ENCODE peak calls at places on chromosomes 4 and X, in four cellular contexts. F, M, E and I are unnamed samples.

GRCh38 chrX:112218388-112218787 is 135.8 kb upstream of the TRPC5 start:
- DNase-seq in E (no peak), F (no peak), M (no peak), I (no peak)

GRCh38 chrX:133921764-133922389 is 63.5 kb downstream of the GPC3 start:
- DNase-seq in E (peak), F (peak), M (peak), I (peak)

GRCh38 chr4:159655547-159655946 is 552.7 kb downstream of the RAPGEF2 start:
- DNase-seq in E (no peak), M (no peak), F (no peak), I (no peak)

GRCh38 chr4:1962980-1963379 is 45.8 kb downstream of the NELFA start:
- DNase-seq in F (no peak), M (no peak), E (no peak), I (no peak)

GRCh38 chrX:101219840-101220191 is 230 bp downstream of the DRP2 start:
- DNase-seq in F (no peak), E (no peak), M (no peak), I (no peak)

GRCh38 chrX:136209016-136209738 is 42.0 kb downstream of the MAP7D3 start:
- DNase-seq in M (peak), F (no peak), E (peak), I (no peak)

GRCh38 chr4:68077737-68078136 is 51.9 kb downstream of the TMPRSS11F start:
- DNase-seq in E (no peak), M (no peak), F (no peak), I (no peak)

GRCh38 chr4:76459291-76459723 is 24.3 kb downstream of the SHROOM3 start:
- DNase-seq in F (peak), M (peak), E (peak), I (no peak)

GRCh38 chr4:23888421-23889319 is 1.2 kb downstream of the PPARGC1A start:
- DNase-seq in M (no peak), E (no peak), F (no peak), I (peak)

GRCh38 chr4:128332086-128332485 is 44.5 kb upstream of the PGRMC2 start:
- DNase-seq in E (no peak), F (no peak), M (no peak), I (no peak)

GRCh38 chrX:100673397-100673953 is 29.5 kb downstream of the SRPX2 start:
- DNase-seq in E (no peak), M (no peak), F (no peak), I (no peak)

GRCh38 chr4:82248903-82249632 is 124.7 kb downstream of the HNRNPD start:
- DNase-seq in F (no peak), M (no peak), E (no peak), I (no peak)

GRCh38 chrX:147875866-147876596 is 35.7 kb upstream of the FMR1 start:
- DNase-seq in F (no peak), E (no peak), M (no peak), I (peak)

GRCh38 chrX:68945603-68946228 is 116.9 kb downstream of the EFNB1 start:
- DNase-seq in M (peak), E (peak), F (no peak), I (no peak)

GRCh38 chr4:26032572-26033320 is 118.7 kb downstream of the SMIM20 start:
- DNase-seq in F (no peak), E (no peak), M (no peak), I (peak)

GRCh38 chr4:37503231-37503630 is 182.9 kb downstream of the RELL1 start:
- DNase-seq in F (no peak), M (no peak), E (no peak), I (no peak)

DNA sequence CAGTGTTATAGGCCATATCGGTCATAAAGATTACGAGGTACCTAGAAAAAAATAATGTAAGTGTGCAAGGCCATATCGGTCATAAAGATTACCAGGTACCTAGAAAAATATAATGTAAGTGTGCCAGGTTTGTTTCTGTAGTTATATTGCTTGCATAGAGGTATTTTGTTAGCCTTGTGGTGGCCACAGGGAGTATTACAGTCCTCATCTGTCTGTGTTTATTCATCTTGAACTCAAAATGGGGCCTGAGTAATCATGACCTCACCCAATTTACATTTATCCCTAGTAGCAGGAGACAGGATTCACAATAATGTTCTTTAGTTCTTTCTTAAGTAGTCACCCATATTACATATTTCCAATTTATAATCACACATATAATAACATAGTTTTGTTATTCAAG is 459.7 kb downstream of the MID1IP1 start:
- DNase-seq in M (no peak), F (no peak), E (peak), I (no peak)
- TF ChIP-seq RNF2 in M (no peak), F (no peak), E (no peak), I (no peak)

DNA sequence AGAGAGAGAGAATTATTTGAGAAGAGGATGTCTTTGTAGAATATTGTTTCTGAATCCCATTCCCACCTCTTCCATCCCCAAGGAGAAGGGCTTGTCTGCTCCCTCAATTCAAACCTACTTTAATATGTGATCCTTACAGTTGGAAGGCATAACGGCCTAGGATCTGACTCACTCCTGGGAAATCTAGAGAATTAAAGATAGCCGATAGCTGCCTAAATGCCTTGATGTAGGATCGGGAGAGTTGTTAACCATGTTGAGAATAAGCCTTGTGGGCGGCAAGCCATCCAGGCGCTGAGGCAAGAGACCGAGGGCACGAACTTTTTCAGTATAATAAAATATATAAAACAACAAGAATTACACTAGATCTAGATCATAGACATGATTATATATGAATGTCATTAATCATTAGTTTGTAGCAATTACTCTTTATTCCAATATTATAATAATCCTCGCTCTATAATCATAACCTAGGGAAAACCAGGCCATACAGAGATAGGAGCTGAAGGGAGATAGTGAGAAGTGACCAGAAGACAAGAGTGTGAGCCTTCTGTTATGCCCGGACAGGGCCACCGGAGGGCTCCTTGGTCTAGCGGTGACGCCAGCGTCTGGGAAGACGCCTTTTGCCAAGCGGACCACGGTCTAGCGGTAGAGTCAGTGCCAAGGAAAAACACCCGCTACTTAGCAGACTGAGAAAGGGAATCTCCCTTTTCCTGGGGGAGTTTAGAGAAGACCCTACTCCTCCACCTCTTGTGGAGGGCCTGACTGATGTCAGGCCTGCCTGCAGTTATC is 13.5 kb downstream of the EMCN start:
- DNase-seq in E (no peak), M (no peak), F (peak), I (no peak)
- TF ChIP-seq RNF2 in E (no peak), M (no peak), F (no peak), I (no peak)

GRCh38 chr4:54320826-54321320 is 91.8 kb downstream of the PDGFRA start:
- DNase-seq in E (no peak), M (no peak), F (no peak), I (no peak)

GRCh38 chr4:54317690-54318089 is 88.6 kb downstream of the PDGFRA start:
- DNase-seq in E (no peak), F (no peak), M (no peak), I (no peak)

GRCh38 chr4:54318904-54319303 is 89.8 kb downstream of the PDGFRA start:
- DNase-seq in M (peak), E (peak), F (peak), I (peak)

DNA sequence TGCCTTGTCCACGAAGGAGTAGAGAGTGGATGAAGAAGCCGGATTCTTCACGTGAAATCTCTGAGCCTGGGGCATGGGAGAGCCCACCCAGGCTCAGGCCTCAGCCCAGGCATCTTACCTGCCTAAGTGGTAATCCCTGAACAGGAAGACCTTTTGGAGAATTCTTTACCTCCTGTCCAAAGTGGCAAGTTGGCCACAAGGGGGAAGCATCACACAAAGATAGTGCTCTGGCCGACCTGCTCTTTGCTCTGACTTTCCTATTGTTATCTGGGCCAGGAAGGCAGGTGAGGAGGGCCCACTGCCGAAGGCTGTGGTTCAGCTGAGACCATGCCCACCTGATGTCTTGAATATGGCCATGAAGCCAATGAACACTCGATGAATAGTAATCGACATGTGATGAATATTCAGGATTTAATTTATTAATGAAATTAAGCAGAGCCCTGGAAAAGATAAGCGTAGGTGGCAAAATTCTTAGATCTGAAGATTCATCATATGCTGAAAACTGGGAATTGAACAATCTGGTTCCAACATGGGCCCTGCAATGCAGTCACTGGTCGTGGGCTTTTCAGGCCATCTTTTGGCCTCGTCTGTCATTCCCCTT is 93.8 kb downstream of the PDGFRA start:
- DNase-seq in M (peak), E (peak), F (peak), I (peak)
- TF ChIP-seq RNF2 in M (no peak), E (no peak), F (no peak), I (no peak)

DNA sequence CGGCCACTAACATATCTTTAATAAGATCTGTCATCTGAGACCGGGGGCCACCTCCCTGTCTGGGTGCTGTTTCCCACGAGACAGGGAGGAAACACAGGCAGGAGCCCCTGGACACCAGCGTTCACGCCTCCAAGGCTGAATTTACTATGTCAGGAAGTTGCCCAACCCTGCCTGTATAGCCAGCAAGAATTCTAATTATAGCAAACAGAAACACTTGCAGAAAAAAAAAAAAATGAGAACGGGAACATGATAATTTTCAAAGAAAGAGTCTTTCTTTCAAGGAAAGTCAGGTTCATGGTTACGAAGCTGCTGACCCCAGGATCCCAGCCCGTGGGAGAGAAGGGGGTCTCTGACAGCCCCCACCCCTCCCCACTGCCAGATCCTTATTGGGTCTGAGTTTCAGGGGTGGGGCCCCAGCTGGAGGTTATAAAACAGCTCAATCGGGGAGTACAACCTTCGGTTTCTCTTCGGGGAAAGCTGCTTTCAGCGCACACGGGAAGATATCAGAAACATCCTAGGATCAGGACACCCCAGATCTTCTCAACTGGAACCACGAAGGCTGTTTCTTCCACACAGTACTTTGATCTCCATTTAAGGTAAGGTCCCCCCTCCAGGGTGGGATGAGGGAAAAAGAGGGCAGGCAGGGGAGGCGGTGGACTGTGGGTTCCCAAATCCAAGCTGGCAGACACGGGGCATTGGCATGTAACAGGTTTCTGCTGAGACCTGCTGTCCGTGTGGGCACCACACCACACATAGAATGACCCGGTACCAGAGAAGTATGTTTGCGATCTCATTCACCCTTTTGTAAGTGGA is at the start of gene IL3RA:
- DNase-seq in F (no peak), M (peak), E (no peak), I (no peak)
- TF ChIP-seq RNF2 in F (no peak), M (no peak), E (no peak), I (no peak)

DNA sequence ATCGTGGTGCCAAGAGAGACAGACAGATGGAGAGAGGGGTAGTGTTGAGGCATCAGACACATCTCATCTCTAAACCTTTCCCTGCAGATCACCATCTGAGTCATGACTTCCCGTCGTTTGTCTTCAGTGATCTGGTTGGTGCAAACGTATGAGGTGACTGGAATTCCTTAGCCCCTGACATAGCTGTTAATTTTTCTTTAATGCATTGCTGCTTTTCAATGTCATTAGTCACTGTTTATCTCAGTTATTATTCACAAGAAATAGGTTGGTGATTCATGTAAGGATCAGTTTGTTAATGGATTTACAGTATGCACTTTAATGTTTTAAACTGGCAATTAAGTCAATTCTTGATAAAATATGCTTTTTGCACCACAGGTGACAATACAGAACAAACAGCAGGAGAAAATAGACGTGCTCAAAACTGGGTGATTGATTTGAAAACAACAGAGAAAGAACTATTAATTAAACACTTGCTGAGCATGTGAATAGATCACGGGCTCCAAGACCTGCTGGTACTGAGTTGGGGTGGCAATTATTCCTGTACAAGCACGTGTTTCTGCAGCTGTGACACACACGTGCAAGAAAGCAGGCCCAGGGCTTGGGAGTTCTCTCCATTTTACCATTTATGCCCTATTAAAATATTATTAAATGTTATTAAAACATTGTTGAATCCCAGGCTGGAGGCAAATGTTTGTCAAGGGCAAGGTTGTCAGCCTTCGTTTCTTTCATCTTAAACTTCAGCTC is 1.4 kb upstream of the TMEM154 start:
- DNase-seq in M (peak), E (no peak), F (no peak), I (no peak)
- TF ChIP-seq RNF2 in M (no peak), E (no peak), F (no peak), I (no peak)

GRCh38 chr4:836003-836511 is 10.1 kb upstream of the CPLX1 start:
- DNase-seq in E (no peak), M (no peak), F (no peak), I (no peak)
- TF ChIP-seq RNF2 in E (no peak), M (no peak), F (no peak), I (no peak)

GRCh38 chr4:185256444-185256843 is 47.0 kb downstream of the SNX25 start:
- DNase-seq in M (peak), F (no peak), E (peak), I (no peak)
- TF ChIP-seq RNF2 in M (no peak), F (no peak), E (no peak), I (no peak)

GRCh38 chr4:87865960-87866598 is 33.3 kb downstream of the MEPE start:
- DNase-seq in F (peak), E (no peak), M (peak), I (peak)
- TF ChIP-seq RNF2 in F (no peak), E (no peak), M (no peak), I (no peak)

GRCh38 chrX:107849747-107850478 is 24.2 kb downstream of the MID2 start:
- DNase-seq in E (no peak), M (peak), F (no peak), I (no peak)

GRCh38 chrX:107845625-107846024 is 20.0 kb downstream of the MID2 start:
- DNase-seq in M (no peak), F (no peak), E (no peak), I (no peak)

GRCh38 chrX:107856289-107856688 is 30.6 kb downstream of the MID2 start:
- DNase-seq in F (no peak), E (no peak), M (no peak), I (no peak)

DNA sequence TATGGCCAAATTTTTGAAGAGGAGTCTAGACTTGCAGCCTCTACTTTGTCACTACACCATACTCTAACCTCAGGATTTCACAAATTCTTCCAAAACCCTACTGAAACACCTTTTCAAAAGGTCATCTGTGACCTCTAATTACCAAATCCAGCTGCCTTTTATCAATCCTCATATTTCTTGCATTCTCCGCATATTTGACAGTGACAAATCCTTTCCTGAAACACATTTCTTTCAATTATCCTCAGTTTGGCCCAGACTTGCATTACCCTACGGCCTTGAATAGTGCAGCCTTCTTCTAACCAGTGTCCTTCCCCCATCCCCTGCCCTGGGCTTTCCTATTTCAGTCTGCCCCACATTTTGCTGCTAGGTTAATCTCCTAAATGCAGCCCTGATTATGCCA is 25.5 kb downstream of the MID2 start:
- DNase-seq in M (no peak), F (no peak), E (no peak), I (no peak)
- TF ChIP-seq RNF2 in M (no peak), F (no peak), E (no peak), I (no peak)

GRCh38 chr4:153206534-153206933 is 2.3 kb downstream of the TRIM2 start:
- DNase-seq in E (no peak), M (no peak), F (no peak), I (no peak)

GRCh38 chr4:153207027-153207426 is 2.8 kb downstream of the TRIM2 start:
- DNase-seq in E (no peak), F (no peak), M (no peak), I (no peak)

GRCh38 chr4:153204247-153205027 is at the start of gene TRIM2:
- DNase-seq in M (no peak), E (peak), F (no peak), I (peak)

GRCh38 chr4:153205028-153205648 is 895 bp downstream of the TRIM2 start:
- DNase-seq in E (peak), M (no peak), F (no peak), I (peak)

DNA sequence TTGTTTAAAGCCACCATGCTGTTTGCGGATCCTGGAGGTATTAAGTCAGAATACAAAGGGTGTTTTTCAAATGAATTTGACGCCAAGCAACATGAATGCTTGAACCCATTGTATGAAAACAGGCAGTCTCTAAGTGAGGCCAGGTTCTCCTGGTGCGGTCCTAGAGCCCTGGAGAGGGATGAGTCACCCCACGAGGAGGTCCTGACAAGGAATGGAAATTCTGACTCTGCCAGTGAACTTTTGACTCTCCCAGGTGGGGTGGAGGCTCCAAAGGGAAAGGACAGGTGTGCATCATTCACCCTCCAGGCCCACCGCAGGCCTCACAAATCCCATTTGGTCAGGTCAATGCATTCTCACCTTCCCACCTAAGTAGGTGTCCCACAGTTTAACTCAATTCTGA is 1.5 kb downstream of the TRIM2 start:
- DNase-seq in E (no peak), F (no peak), M (no peak), I (no peak)
- TF ChIP-seq RNF2 in E (no peak), F (no peak), M (no peak), I (no peak)